ENCODE peak calls at places on chromosomes 16 and 17, in nine cellular contexts. A, G, Q, S, L, C, R, X and W are unnamed samples.

GRCh38 chr17:20270336-20270735 is 197.0 kb downstream of the LGALS9B start:
- DNase-seq in A (no peak), G (no peak), Q (no peak), S (no peak), L (no peak), C (no peak), R (no peak), X (no peak), W (no peak)

GRCh38 chr17:66865151-66865550 is 30.2 kb downstream of the CACNG5 start:
- DNase-seq in A (no peak), G (no peak), Q (no peak), S (no peak), L (no peak), C (no peak), R (no peak), X (no peak), W (no peak)

GRCh38 chr17:51718945-51719344 is 439.6 kb downstream of the CA10 start:
- DNase-seq in A (no peak), G (peak), Q (no peak), S (no peak), L (no peak), C (no peak), R (no peak), X (no peak), W (no peak)

GRCh38 chr17:80316431-80316830 is 55.8 kb downstream of the RNF213 start:
- DNase-seq in A (no peak), G (no peak), Q (no peak), S (no peak), L (no peak), C (no peak), R (no peak), X (no peak), W (no peak)

GRCh38 chr17:82936768-82937171 is 96.9 kb upstream of the ZNF750 start:
- DNase-seq in A (no peak), G (no peak), Q (peak), S (no peak), L (no peak), C (no peak), R (no peak), X (no peak), W (no peak)

GRCh38 chr16:24051125-24051524 is 205.0 kb upstream of the CACNG3 start:
- DNase-seq in A (no peak), G (no peak), Q (no peak), S (no peak), L (no peak), C (no peak), R (no peak), X (no peak), W (no peak)

GRCh38 chr17:13995856-13996635 is 73.3 kb upstream of the COX10 start:
- DNase-seq in A (no peak), G (no peak), Q (no peak), S (no peak), L (no peak), C (no peak), R (no peak), X (no peak), W (no peak)

GRCh38 chr17:29045734-29046133 is 2.8 kb downstream of the PIPOX start:
- DNase-seq in A (no peak), G (no peak), Q (no peak), S (no peak), L (no peak), C (no peak), R (no peak), X (no peak), W (no peak)

GRCh38 chr16:27918755-27919154 is 144.8 kb downstream of the GSG1L start:
- DNase-seq in A (no peak), G (peak), Q (no peak), S (peak), L (no peak), C (no peak), R (no peak), X (no peak), W (no peak)

GRCh38 chr16:5349101-5349500 is 251.5 kb upstream of the EEF2KMT start:
- DNase-seq in A (no peak), G (no peak), Q (no peak), S (no peak), L (no peak), C (no peak), R (no peak), X (no peak), W (no peak)

GRCh38 chr17:14330492-14330920 is 29.6 kb downstream of the HS3ST3B1 start:
- DNase-seq in A (no peak), G (peak), Q (no peak), S (peak), L (no peak), C (no peak), R (no peak), X (no peak), W (no peak)

GRCh38 chr17:6574689-6575595 is 18.6 kb upstream of the PITPNM3 start:
- DNase-seq in A (no peak), G (peak), Q (peak), S (peak), L (no peak), C (no peak), R (no peak), X (no peak), W (peak)

GRCh38 chr17:50480142-50480764 is 1.6 kb downstream of the RSAD1 start:
- DNase-seq in A (no peak), G (no peak), Q (no peak), S (no peak), L (no peak), C (no peak), R (no peak), X (no peak), W (no peak)

GRCh38 chr17:35790826-35791225 is 4.6 kb downstream of the MMP28 start:
- DNase-seq in A (no peak), G (no peak), Q (no peak), S (no peak), L (no peak), C (no peak), R (no peak), X (no peak), W (no peak)

GRCh38 chr17:76586741-76587487 is 1.3 kb upstream of the ST6GALNAC2 start:
- DNase-seq in A (no peak), G (no peak), Q (no peak), S (no peak), L (no peak), C (no peak), R (no peak), X (no peak), W (no peak)

GRCh38 chr17:17885029-17885351 is 48.2 kb upstream of the SREBF1 start:
- DNase-seq in A (no peak), G (no peak), Q (no peak), S (no peak), L (no peak), C (no peak), R (no peak), X (no peak), W (no peak)

GRCh38 chr17:13403982-13404931 is 197.5 kb downstream of the HS3ST3A1 start:
- DNase-seq in A (no peak), G (no peak), Q (no peak), S (no peak), L (no peak), C (no peak), R (no peak), X (no peak), W (no peak)

GRCh38 chr16:57775661-57776469 is 26.4 kb downstream of the KIFC3 start:
- DNase-seq in A (no peak), G (no peak), Q (no peak), S (no peak), L (peak), C (no peak), R (no peak), X (no peak), W (peak)

GRCh38 chr17:59493867-59494266 is 71.5 kb upstream of the DHX40 start:
- DNase-seq in A (no peak), G (no peak), Q (no peak), S (no peak), L (no peak), C (no peak), R (no peak), X (no peak), W (no peak)

GRCh38 chr17:74454197-74455024 is 12.0 kb upstream of the CD300A start:
- DNase-seq in A (no peak), G (peak), Q (peak), S (peak), L (peak), C (no peak), R (no peak), X (no peak), W (peak)

GRCh38 chr16:19601083-19601976 is 45.8 kb downstream of the VPS35L start:
- DNase-seq in A (no peak), G (peak), Q (no peak), S (no peak), L (peak), C (no peak), R (no peak), X (no peak), W (no peak)

GRCh38 chr16:8639694-8640093 is 18.2 kb downstream of the METTL22 start:
- DNase-seq in A (no peak), G (no peak), Q (no peak), S (no peak), L (no peak), C (no peak), R (no peak), X (no peak), W (no peak)

GRCh38 chr16:11800385-11800718 is 3.3 kb upstream of the ZC3H7A start:
- DNase-seq in A (no peak), G (no peak), Q (no peak), S (no peak), L (no peak), C (no peak), R (no peak), X (no peak), W (no peak)

GRCh38 chr17:13597723-13598347 is 3.9 kb downstream of the HS3ST3A1 start:
- DNase-seq in A (no peak), G (peak), Q (no peak), S (peak), L (no peak), C (peak), R (no peak), X (no peak), W (no peak)

GRCh38 chr17:45768000-45768399 is 16.1 kb upstream of the CRHR1 start:
- DNase-seq in A (no peak), G (no peak), Q (no peak), S (no peak), L (no peak), C (no peak), R (no peak), X (no peak), W (no peak)

DNA sequence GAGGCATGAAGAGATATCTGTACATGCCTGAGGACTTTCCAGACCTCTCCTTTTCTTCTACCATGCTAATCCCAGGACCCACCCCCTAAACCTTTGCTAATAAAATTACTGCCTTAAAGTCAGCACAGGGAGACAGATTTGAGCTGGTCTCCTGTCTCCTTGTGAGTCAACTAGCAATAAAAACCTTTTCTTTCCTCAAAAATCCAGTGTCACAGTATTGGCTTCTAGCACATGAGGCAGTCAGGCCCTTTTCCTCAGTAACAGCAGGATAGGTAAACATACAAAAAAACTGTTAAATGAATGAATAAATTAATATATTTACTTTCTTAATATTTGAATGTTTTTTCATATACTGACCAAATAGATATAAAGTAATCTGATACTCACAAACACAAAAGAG is 41.3 kb downstream of the ABCA10 start:
- DNase-seq in A (no peak), G (no peak), Q (no peak), S (no peak), L (no peak), C (no peak), R (no peak), X (no peak), W (no peak)
- H3K27ac ChIP-seq in A (no peak), G (no peak), Q (no peak), S (no peak), L (no peak), C (no peak), R (no peak), X (no peak), W (no peak)

GRCh38 chr17:39701784-39702422 is 2.0 kb downstream of the ERBB2 start:
- DNase-seq in A (no peak), G (no peak), Q (no peak), S (no peak), L (no peak), C (no peak), R (no peak), X (no peak), W (no peak)

GRCh38 chr17:39704821-39705551 is 5.1 kb downstream of the ERBB2 start:
- DNase-seq in A (no peak), G (peak), Q (no peak), S (peak), L (no peak), C (no peak), R (no peak), X (no peak), W (no peak)

GRCh38 chr17:39701012-39701783 is 1.3 kb downstream of the ERBB2 start:
- DNase-seq in A (no peak), G (no peak), Q (no peak), S (no peak), L (peak), C (no peak), R (no peak), X (no peak), W (no peak)

GRCh38 chr17:39703913-39704312 is 4.0 kb downstream of the ERBB2 start:
- DNase-seq in A (no peak), G (no peak), Q (no peak), S (no peak), L (no peak), C (no peak), R (no peak), X (no peak), W (no peak)

DNA sequence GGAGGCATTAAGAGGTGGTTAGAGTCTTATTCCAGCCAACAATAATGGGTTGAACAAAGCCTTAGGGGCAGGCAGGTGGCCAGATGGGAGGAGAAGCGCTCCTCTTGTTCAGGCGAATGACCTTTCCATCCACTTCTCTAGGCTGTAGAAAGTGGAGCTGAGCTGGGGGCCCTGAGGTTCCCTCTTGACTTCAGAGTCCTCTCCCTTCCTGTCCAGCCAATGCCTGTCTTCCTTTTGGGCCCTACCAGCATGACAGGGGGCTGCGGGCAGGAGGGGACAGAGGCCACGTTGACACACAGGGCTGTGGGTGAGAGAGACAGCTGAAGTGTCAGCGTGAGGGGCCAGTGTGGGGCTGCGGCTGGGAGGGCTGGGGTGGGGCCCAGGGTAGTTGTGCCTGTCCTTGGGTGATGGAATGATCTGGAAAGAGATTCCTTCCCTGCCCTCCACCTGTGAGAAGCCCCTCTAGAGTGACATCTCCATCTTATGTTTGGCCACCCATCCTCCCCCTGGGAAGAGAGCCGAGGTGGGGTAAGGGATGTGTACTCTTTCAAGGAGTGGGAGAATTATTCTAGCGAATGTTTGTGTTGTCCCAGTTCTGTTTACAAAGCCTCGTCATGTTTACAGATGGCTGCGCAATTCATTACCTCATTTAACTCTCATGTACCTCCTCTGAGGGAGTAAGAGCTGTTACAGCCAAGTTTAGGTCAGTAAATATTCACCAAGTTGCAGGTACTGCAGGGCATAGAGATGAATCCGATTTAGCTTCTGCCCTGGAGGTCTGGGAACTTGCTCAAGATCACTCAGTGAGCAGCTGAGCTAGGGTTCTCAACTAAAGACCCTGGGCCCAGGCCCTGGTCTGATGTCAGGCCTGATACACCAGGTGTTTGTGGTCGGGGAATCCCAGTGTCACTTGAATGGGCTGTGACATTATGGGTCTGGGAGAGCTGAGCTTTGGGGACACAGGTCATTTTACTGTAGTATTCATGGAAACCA is 3.3 kb downstream of the ERBB2 start:
- DNase-seq in A (no peak), G (no peak), Q (no peak), S (no peak), L (no peak), C (peak), R (no peak), X (no peak), W (no peak)
- H3K27ac ChIP-seq in A (peak), G (no peak), Q (peak), S (no peak), L (peak), C (peak), R (no peak), X (no peak), W (no peak)

GRCh38 chr17:39709998-39710964 is 10.4 kb downstream of the ERBB2 start:
- DNase-seq in A (no peak), G (no peak), Q (no peak), S (no peak), L (no peak), C (no peak), R (no peak), X (no peak), W (no peak)

GRCh38 chr17:39715375-39716072 is 14.8 kb downstream of the MIEN1 start:
- DNase-seq in A (no peak), G (no peak), Q (no peak), S (no peak), L (no peak), C (no peak), R (no peak), X (no peak), W (no peak)

GRCh38 chr17:39714234-39714633 is 14.4 kb downstream of the ERBB2 start:
- DNase-seq in A (no peak), G (no peak), Q (no peak), S (no peak), L (no peak), C (no peak), R (no peak), X (no peak), W (no peak)

GRCh38 chr17:39709319-39709997 is 9.6 kb downstream of the ERBB2 start:
- DNase-seq in A (no peak), G (no peak), Q (no peak), S (no peak), L (no peak), C (no peak), R (no peak), X (no peak), W (no peak)

DNA sequence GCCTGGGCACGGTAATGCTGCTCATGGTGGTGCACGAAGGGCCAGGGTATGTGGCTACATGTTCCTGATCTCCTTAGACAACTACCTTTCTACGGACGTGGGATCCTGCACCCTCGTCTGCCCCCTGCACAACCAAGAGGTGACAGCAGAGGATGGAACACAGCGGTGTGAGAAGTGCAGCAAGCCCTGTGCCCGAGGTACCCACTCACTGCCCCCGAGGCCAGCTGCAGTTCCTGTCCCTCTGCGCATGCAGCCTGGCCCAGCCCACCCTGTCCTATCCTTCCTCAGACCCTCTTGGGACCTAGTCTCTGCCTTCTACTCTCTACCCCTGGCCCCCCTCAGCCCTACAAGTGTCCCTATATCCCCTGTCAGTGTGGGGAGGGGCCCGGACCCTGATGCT is 12.0 kb downstream of the ERBB2 start:
- DNase-seq in A (no peak), G (no peak), Q (no peak), S (no peak), L (no peak), C (no peak), R (no peak), X (no peak), W (no peak)
- H3K27ac ChIP-seq in A (no peak), G (no peak), Q (no peak), S (no peak), L (no peak), C (no peak), R (no peak), X (no peak), W (no peak)

DNA sequence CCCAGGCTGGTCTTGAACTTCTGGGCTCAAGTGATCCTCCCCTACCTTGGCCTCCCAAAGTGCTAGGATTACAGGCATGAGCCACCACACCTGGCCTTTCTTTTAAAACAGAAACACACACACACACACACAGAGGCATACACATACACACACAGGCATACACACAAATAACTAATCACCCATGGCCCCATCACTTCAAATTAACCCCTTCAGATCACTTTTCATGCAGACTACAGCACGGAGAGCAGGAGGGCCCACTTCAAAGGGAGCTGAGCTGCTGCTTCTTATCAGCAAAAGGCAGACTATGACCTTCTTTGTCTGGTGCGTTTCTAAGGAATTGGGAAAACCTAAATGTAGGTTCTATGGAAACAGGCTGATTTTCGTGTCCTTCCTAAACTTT is 1.9 kb downstream of the CLCN7 start:
- DNase-seq in A (no peak), G (no peak), Q (no peak), S (no peak), L (no peak), C (no peak), R (no peak), X (no peak), W (no peak)
- H3K27ac ChIP-seq in A (no peak), G (no peak), Q (no peak), S (no peak), L (no peak), C (no peak), R (no peak), X (no peak), W (no peak)

GRCh38 chr16:48287239-48287638 is 39.9 kb upstream of the ABCC11 start:
- DNase-seq in A (no peak), G (no peak), Q (no peak), S (no peak), L (no peak), C (no peak), R (no peak), X (no peak), W (no peak)

GRCh38 chr16:48279199-48279598 is 31.9 kb upstream of the ABCC11 start:
- DNase-seq in A (no peak), G (no peak), Q (no peak), S (no peak), L (no peak), C (no peak), R (no peak), X (no peak), W (no peak)

GRCh38 chr16:48282636-48283263 is 35.4 kb upstream of the ABCC11 start:
- DNase-seq in A (no peak), G (peak), Q (no peak), S (peak), L (no peak), C (no peak), R (no peak), X (no peak), W (no peak)

DNA sequence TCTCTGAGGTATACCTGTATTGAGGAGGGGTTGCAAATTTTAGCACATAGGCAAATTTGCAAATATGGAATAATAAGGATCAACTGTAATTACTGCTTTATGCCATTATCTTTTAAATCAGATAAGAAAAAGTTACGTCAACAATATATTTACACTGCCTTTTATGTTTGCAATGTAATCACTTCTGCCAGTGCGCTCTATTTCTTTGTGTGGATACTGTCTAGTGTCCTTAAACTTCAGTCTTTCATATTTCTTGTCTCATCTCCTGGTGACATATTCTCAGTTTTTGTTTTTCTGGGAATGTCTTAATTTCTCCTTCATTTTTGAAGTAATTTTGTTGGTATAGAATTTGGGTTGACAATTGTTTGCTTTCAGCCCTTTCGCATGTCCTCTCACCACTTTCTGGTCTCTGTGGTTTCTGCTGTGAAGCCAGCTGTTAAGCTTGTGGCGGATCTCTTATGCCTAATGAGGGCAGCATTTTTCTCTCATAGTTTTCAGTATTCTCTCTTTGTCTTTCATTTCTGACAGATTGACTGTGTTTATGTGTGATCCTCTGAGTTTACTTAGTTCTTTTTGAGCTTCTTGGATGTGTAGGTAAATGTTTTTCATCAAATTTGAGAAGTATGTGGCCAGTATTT is 37.6 kb upstream of the ABCC11 start:
- DNase-seq in A (no peak), G (peak), Q (no peak), S (no peak), L (no peak), C (no peak), R (no peak), X (no peak), W (no peak)
- H3K27ac ChIP-seq in A (no peak), G (no peak), Q (no peak), S (no peak), L (no peak), C (no peak), R (no peak), X (no peak), W (no peak)